ENCODE peak calls at places on chromosome 19, in ten cellular contexts. Z is body of pancreas, X is left ventricle myocardium inferior, I is uterus, Y is Caco-2, J is progenitor cell of endocrine pancreas, D is WTC11, M is thoracic aorta, E is cardiac muscle cell, C is AG09309. B is an unnamed sample.

GRCh38 chr19:367963-368623 is 23.5 kb upstream of the MIER2 start:
- DNase-seq in M (no peak), Y (no peak), D (no peak), X (no peak), C (no peak), Z (no peak), E (no peak), I (no peak), J (no peak), B (no peak)

GRCh38 chr19:14440049-14440448 is 6.9 kb downstream of the PKN1 start:
- DNase-seq in D (no peak), I (peak), M (no peak), J (no peak), Y (no peak), C (no peak), E (no peak), X (peak), Z (peak), B (peak)

GRCh38 chr19:1259873-1260748 is 9.0 kb upstream of the CIRBP start:
- DNase-seq in Y (no peak), C (no peak), Z (peak), D (no peak), M (no peak), X (no peak), E (no peak), J (no peak), I (no peak), B (peak)

GRCh38 chr19:38686530-38686888 is 39.1 kb downstream of the ACTN4 start:
- DNase-seq in X (no peak), E (no peak), Z (no peak), M (no peak), Y (no peak), D (no peak), J (no peak), C (no peak), I (no peak), B (peak)

GRCh38 chr19:48123907-48124675 is 13.5 kb upstream of the PLA2G4C start:
- DNase-seq in X (no peak), D (no peak), J (no peak), Y (peak), Z (no peak), M (no peak), I (no peak), C (peak), E (no peak), B (peak)

GRCh38 chr19:28234637-28235036 is 978.3 kb downstream of the UQCRFS1 start:
- DNase-seq in Y (no peak), C (peak), Z (no peak), E (peak), J (no peak), D (no peak), I (no peak), X (no peak), M (no peak), B (no peak)

GRCh38 chr19:12789904-12790619 is 1.2 kb upstream of the JUNB start:
- DNase-seq in I (peak), X (peak), D (peak), J (peak), Z (peak), C (peak), E (peak), Y (peak), M (peak), B (peak)

GRCh38 chr19:30167206-30167903 is 204.8 kb upstream of the ZNF536 start:
- DNase-seq in D (no peak), X (no peak), I (no peak), C (no peak), Z (no peak), J (no peak), M (no peak), E (no peak), Y (no peak), B (no peak)

GRCh38 chr19:1446713-1447564 is 3.0 kb upstream of the APC2 start:
- DNase-seq in M (no peak), Y (no peak), E (peak), I (no peak), D (peak), X (no peak), C (no peak), Z (no peak), J (no peak), B (no peak)

GRCh38 chr19:50817941-50818858 is 5.4 kb downstream of the KLK1 start:
- DNase-seq in M (no peak), D (peak), C (no peak), I (no peak), Y (peak), E (peak), Z (peak), X (peak), J (peak), B (peak)

GRCh38 chr19:37990362-37990761 is 83.4 kb downstream of the SIPA1L3 start:
- DNase-seq in D (peak), Z (no peak), E (no peak), X (no peak), C (no peak), J (no peak), M (no peak), I (no peak), Y (peak), B (no peak)

GRCh38 chr19:2607712-2608601 is 94.5 kb downstream of the GNG7 start:
- DNase-seq in M (no peak), X (no peak), Y (no peak), Z (no peak), C (no peak), E (no peak), D (no peak), I (no peak), J (no peak), B (peak)

GRCh38 chr19:10565028-10565566 is 713 bp downstream of the KRI1 start:
- DNase-seq in Z (peak), Y (no peak), C (no peak), I (no peak), X (no peak), M (no peak), D (peak), E (peak), J (peak), B (peak)

GRCh38 chr19:20928371-20928770 is 5.3 kb downstream of the ZNF85 start:
- DNase-seq in E (no peak), D (no peak), Y (no peak), I (no peak), J (no peak), M (no peak), Z (no peak), X (no peak), C (peak), B (no peak)

GRCh38 chr19:32702010-32702409 is 10.4 kb downstream of the NUDT19 start:
- DNase-seq in I (no peak), C (no peak), Y (peak), X (no peak), E (no peak), Z (peak), D (no peak), J (peak), M (no peak), B (no peak)

GRCh38 chr19:42540071-42540553 is 11.8 kb upstream of the CEACAM1 start:
- DNase-seq in J (no peak), D (no peak), Z (no peak), M (no peak), X (no peak), C (no peak), I (no peak), Y (no peak), E (no peak), B (no peak)

GRCh38 chr19:10288662-10289166 is 1.0 kb upstream of the ICAM5 start:
- DNase-seq in X (no peak), M (no peak), J (no peak), C (no peak), D (peak), Y (peak), E (peak), Z (no peak), I (no peak), B (peak)

GRCh38 chr19:49142866-49143335 is 12.3 kb downstream of the HRC start:
- DNase-seq in E (peak), X (peak), Z (peak), M (peak), J (peak), D (peak), C (peak), I (peak), Y (peak), B (peak)

GRCh38 chr19:10184636-10185035 is 10.1 kb downstream of the DNMT1 start:
- DNase-seq in Z (no peak), M (no peak), Y (peak), D (no peak), J (no peak), C (no peak), E (no peak), X (no peak), I (no peak), B (no peak)

GRCh38 chr19:30536975-30537374 is 164.8 kb downstream of the ZNF536 start:
- DNase-seq in C (no peak), E (no peak), M (no peak), J (no peak), D (no peak), Z (no peak), X (no peak), I (no peak), Y (no peak), B (no peak)

GRCh38 chr19:10544753-10545251 is 1.1 kb downstream of the ATG4D start:
- DNase-seq in Y (no peak), Z (no peak), I (no peak), E (no peak), D (no peak), M (no peak), C (no peak), X (no peak), J (no peak), B (peak)

GRCh38 chr19:8498295-8498694 is 4.1 kb downstream of the PRAM1 start:
- DNase-seq in Y (no peak), C (no peak), E (no peak), I (no peak), D (no peak), J (no peak), M (no peak), X (no peak), Z (no peak), B (no peak)

GRCh38 chr19:16066611-16067104 is 9.6 kb upstream of the TPM4 start:
- DNase-seq in D (no peak), J (no peak), I (peak), C (no peak), Y (peak), E (no peak), Z (no peak), M (no peak), X (no peak), B (peak)

GRCh38 chr19:44785993-44786392 is 8.3 kb downstream of the CBLC start:
- DNase-seq in Y (no peak), E (no peak), Z (no peak), J (no peak), X (no peak), C (no peak), I (no peak), D (no peak), M (no peak), B (no peak)

GRCh38 chr19:46283771-46284170 is 13.1 kb upstream of the HIF3A start:
- DNase-seq in D (no peak), E (no peak), M (no peak), Z (no peak), C (no peak), I (peak), Y (no peak), X (no peak), J (no peak), B (no peak)

GRCh38 chr19:8174706-8175105 is 25.3 kb upstream of the FBN3 start:
- DNase-seq in C (no peak), Z (no peak), X (no peak), D (no peak), E (no peak), Y (no peak), J (no peak), I (no peak), M (no peak), B (no peak)

GRCh38 chr19:2291185-2291751 is 9.3 kb upstream of the PEAK3 start:
- DNase-seq in X (no peak), D (peak), J (peak), I (no peak), C (no peak), M (no peak), E (peak), Z (no peak), Y (no peak), B (no peak)

GRCh38 chr19:1223018-1223855 is 14.6 kb downstream of the CBARP start:
- DNase-seq in X (no peak), C (no peak), Y (no peak), I (no peak), E (no peak), Z (no peak), D (peak), J (no peak), M (no peak), B (peak)

GRCh38 chr19:39498262-39499081 is at the start of gene DLL3:
- DNase-seq in I (no peak), J (no peak), E (peak), Y (no peak), X (no peak), D (peak), M (no peak), Z (no peak), C (no peak), B (peak)

GRCh38 chr19:42252365-42253244 is 2.3 kb downstream of the ERF start:
- DNase-seq in I (peak), C (no peak), Z (peak), X (peak), M (no peak), E (peak), D (no peak), Y (no peak), J (no peak), B (peak)

GRCh38 chr19:13794388-13794751 is 873 bp upstream of the ZSWIM4 start:
- DNase-seq in J (no peak), Z (peak), I (peak), Y (no peak), D (no peak), C (peak), X (peak), M (peak), E (no peak), B (no peak)

GRCh38 chr19:13834308-13834790 is 39.1 kb downstream of the ZSWIM4 start:
- DNase-seq in E (no peak), Y (no peak), C (no peak), M (no peak), X (no peak), J (no peak), I (no peak), Z (no peak), D (no peak), B (no peak)

GRCh38 chr19:34560229-34560628 is 78.7 kb downstream of the WTIP start:
- DNase-seq in J (no peak), C (no peak), E (no peak), Y (no peak), X (no peak), Z (no peak), M (no peak), D (no peak), I (no peak), B (no peak)
- TF ChIP-seq CTCF in J (no peak), C (no peak), E (no peak), Y (no peak), X (no peak), Z (no peak), M (no peak), D (no peak), I (no peak), B (no peak)

GRCh38 chr19:53467138-53467502 is 413 bp upstream of the ZNF813 start:
- DNase-seq in X (peak), M (no peak), C (no peak), E (no peak), Y (no peak), Z (no peak), J (peak), I (peak), D (peak), B (peak)

GRCh38 chr19:53466726-53467125 is 807 bp upstream of the ZNF813 start:
- DNase-seq in E (no peak), M (no peak), J (no peak), Z (no peak), C (no peak), I (no peak), X (no peak), D (no peak), Y (no peak), B (no peak)

GRCh38 chr19:53463263-53463662 is 4.3 kb upstream of the ZNF813 start:
- DNase-seq in E (peak), Y (peak), D (peak), I (peak), X (peak), C (no peak), Z (peak), J (no peak), M (no peak), B (peak)

GRCh38 chr19:53467503-53468262 is at the start of gene ZNF813:
- DNase-seq in Y (peak), I (peak), X (peak), J (peak), E (peak), M (peak), C (peak), D (peak), Z (peak), B (peak)

GRCh38 chr19:53461866-53462265 is 5.7 kb upstream of the ZNF813 start:
- DNase-seq in Z (no peak), C (no peak), I (no peak), M (no peak), J (no peak), X (no peak), Y (no peak), E (no peak), D (no peak), B (no peak)
- TF ChIP-seq CTCF in Z (no peak), C (no peak), I (no peak), M (no peak), J (no peak), X (no peak), Y (no peak), E (no peak), D (no peak), B (no peak)

DNA sequence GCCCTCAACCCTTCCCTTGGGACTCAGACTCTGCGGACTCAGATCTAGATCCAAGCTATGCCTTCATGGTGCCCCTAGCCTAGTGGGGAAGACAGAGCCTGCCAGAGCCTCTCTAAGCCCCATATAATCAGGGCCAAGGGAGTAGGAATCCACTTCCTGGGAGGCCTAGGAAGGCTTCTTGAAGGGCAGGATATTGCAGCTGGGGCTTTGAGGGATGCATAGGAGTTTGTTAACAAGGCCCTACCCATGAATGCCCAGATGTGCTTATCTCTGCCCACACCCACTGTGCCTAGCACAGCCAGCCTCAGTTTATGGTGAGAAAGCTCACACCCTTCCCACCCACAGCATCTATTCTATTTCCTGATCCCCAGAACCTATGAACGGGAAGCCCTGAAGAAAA is 11.3 kb downstream of the APBA3 start:
- DNase-seq in Z (no peak), Y (no peak), E (no peak), X (no peak), M (no peak), I (no peak), C (no peak), D (no peak), J (no peak), B (no peak)
- TF ChIP-seq CTCF in Z (no peak), Y (no peak), E (no peak), X (no peak), M (no peak), I (no peak), C (no peak), D (no peak), J (no peak), B (no peak)

GRCh38 chr19:56191115-56191514 is 6.5 kb downstream of the ZSCAN5B start:
- DNase-seq in X (no peak), M (no peak), C (no peak), J (no peak), Y (no peak), Z (no peak), E (no peak), I (no peak), D (peak), B (no peak)
- TF ChIP-seq CTCF in X (no peak), M (no peak), C (no peak), J (no peak), Y (no peak), Z (no peak), E (no peak), I (no peak), D (no peak), B (no peak)

GRCh38 chr19:18774782-18775444 is 16.2 kb downstream of the COMP start:
- DNase-seq in Z (no peak), X (no peak), C (no peak), I (no peak), D (no peak), M (no peak), J (no peak), Y (no peak), E (no peak), B (no peak)

GRCh38 chr19:18773682-18774081 is 17.4 kb downstream of the COMP start:
- DNase-seq in Y (no peak), Z (no peak), C (no peak), M (no peak), E (no peak), X (no peak), I (no peak), J (no peak), D (no peak), B (no peak)

GRCh38 chr19:18771328-18772242 is 19.5 kb downstream of the COMP start:
- DNase-seq in Z (no peak), D (peak), J (no peak), C (no peak), I (no peak), Y (peak), E (peak), X (no peak), M (no peak), B (peak)

GRCh38 chr19:18774107-18774506 is 17.0 kb downstream of the COMP start:
- DNase-seq in M (no peak), D (no peak), Z (no peak), J (no peak), E (no peak), X (no peak), I (no peak), Y (no peak), C (no peak), B (no peak)

GRCh38 chr19:18772620-18773587 is 18.2 kb downstream of the COMP start:
- DNase-seq in Z (peak), M (no peak), J (no peak), Y (no peak), I (no peak), D (no peak), C (no peak), E (no peak), X (no peak), B (no peak)
- TF ChIP-seq CTCF in Z (no peak), M (no peak), J (no peak), Y (no peak), I (no peak), D (no peak), C (no peak), E (no peak), X (no peak), B (no peak)

B was measured in activated CD8-positive, alpha-beta T cell treated with anti-CD3 and anti-CD28 coated beads for 36 hours.